ENCODE peak calls at places on chromosomes 6 and 20, in six cellular contexts. Y is K562, P is A549, V is HepG2, K is endothelial cell of umbilical vein, U is GM12878. Z is an unnamed sample.

GRCh38 chr6:33410711-33411631 is at the start of gene PHF1:
- DNase-seq in Y (peak), V (no peak), K (peak), P (peak), U (no peak), Z (no peak)

GRCh38 chr6:138157986-138158638 is 3.6 kb upstream of the ARFGEF3 start:
- DNase-seq in Y (no peak), U (no peak), K (no peak), P (no peak), V (no peak), Z (no peak)

GRCh38 chr6:170360476-170360875 is 53.9 kb downstream of the FAM120B start:
- DNase-seq in U (no peak), V (no peak), K (peak), Y (no peak), P (no peak), Z (no peak)

GRCh38 chr6:86825436-86825835 is 111.9 kb upstream of the HTR1E start:
- DNase-seq in U (no peak), V (peak), K (no peak), Y (no peak), P (no peak), Z (no peak)

GRCh38 chr6:57220083-57220703 is 1.9 kb downstream of the RAB23 start:
- DNase-seq in K (no peak), Y (no peak), U (no peak), P (no peak), V (no peak), Z (no peak)

GRCh38 chr20:51447097-51447764 is 95.3 kb downstream of the NFATC2 start:
- DNase-seq in P (peak), Y (no peak), V (peak), K (peak), U (no peak), Z (no peak)

GRCh38 chr20:57897891-57898290 is 188.1 kb upstream of the PMEPA1 start:
- DNase-seq in V (no peak), Y (no peak), U (no peak), P (no peak), K (no peak), Z (no peak)

GRCh38 chr6:11232968-11233626 is 629 bp upstream of the NEDD9 start:
- DNase-seq in V (peak), U (no peak), Y (peak), K (no peak), P (no peak), Z (no peak)

GRCh38 chr6:70289299-70289698 is 13.6 kb downstream of the COL9A1 start:
- DNase-seq in P (no peak), Y (no peak), U (no peak), V (peak), K (no peak), Z (peak)

GRCh38 chr6:88914885-88915598 is 48.4 kb downstream of the RNGTT start:
- DNase-seq in Y (no peak), U (no peak), K (no peak), V (no peak), P (no peak), Z (no peak)

GRCh38 chr6:85552652-85553051 is 41.0 kb downstream of the SNX14 start:
- DNase-seq in Y (no peak), U (no peak), K (no peak), V (no peak), P (no peak), Z (no peak)

GRCh38 chr6:73515204-73516101 is 5.4 kb downstream of the EEF1A1 start:
- DNase-seq in U (no peak), Y (peak), V (peak), P (no peak), K (peak), Z (peak)

GRCh38 chr20:35768731-35769664 is 2.8 kb upstream of the PHF20 start:
- DNase-seq in K (peak), Y (peak), P (peak), U (peak), V (peak), Z (peak)

GRCh38 chr6:74431873-74432272 is 735.9 kb downstream of the CD109 start:
- DNase-seq in V (no peak), U (no peak), K (no peak), P (no peak), Y (no peak), Z (no peak)

GRCh38 chr6:155188707-155189496 is 74.9 kb upstream of the CLDN20 start:
- DNase-seq in K (peak), P (no peak), V (peak), Y (no peak), U (no peak), Z (peak)

GRCh38 chr6:30450908-30451818 is 38.1 kb upstream of the HLA-E start:
- DNase-seq in U (peak), Y (no peak), V (peak), P (no peak), K (no peak), Z (peak)

GRCh38 chr6:130946076-130946475 is 117.0 kb downstream of the EPB41L2 start:
- DNase-seq in P (no peak), V (no peak), K (peak), Y (no peak), U (no peak), Z (no peak)

GRCh38 chr6:28885149-28885738 is 38.5 kb downstream of the TRIM27 start:
- DNase-seq in P (no peak), K (no peak), U (no peak), Y (no peak), V (peak), Z (no peak)

GRCh38 chr6:44451803-44452690 is 64.5 kb downstream of the CDC5L start:
- DNase-seq in Y (no peak), V (no peak), K (no peak), U (no peak), P (no peak), Z (no peak)

GRCh38 chr6:76166874-76167273 is 94.4 kb upstream of the IMPG1 start:
- DNase-seq in Y (no peak), V (no peak), K (no peak), U (no peak), P (no peak), Z (peak)

GRCh38 chr20:31712112-31712553 is 10.5 kb downstream of the BCL2L1 start:
- DNase-seq in Y (peak), V (peak), U (no peak), P (no peak), K (no peak), Z (no peak)

GRCh38 chr6:138869343-138869742 is 73.5 kb downstream of the ECT2L start:
- DNase-seq in Y (no peak), U (no peak), K (no peak), P (no peak), V (no peak), Z (no peak)

GRCh38 chr6:78489874-78490273 is 377.5 kb upstream of the IRAK1BP1 start:
- DNase-seq in P (no peak), U (no peak), V (no peak), K (peak), Y (no peak), Z (no peak)

GRCh38 chr6:52416629-52417151 is 3.5 kb upstream of the EFHC1 start:
- DNase-seq in K (peak), U (peak), V (peak), P (peak), Y (peak), Z (peak)
- TF ChIP-seq MYC in K (no peak), U (no peak), V (no peak), P (no peak), Y (no peak), Z (peak)

GRCh38 chr6:103191391-103192093 is 1668.2 kb downstream of the HACE1 start:
- DNase-seq in P (no peak), Y (no peak), V (no peak), K (no peak), U (no peak), Z (no peak)
- H3K4me3 ChIP-seq in P (no peak), Y (no peak), V (no peak), K (no peak), U (no peak), Z (no peak)

GRCh38 chr20:59812286-59813125 is 120.9 kb downstream of the SYCP2 start:
- DNase-seq in K (no peak), P (no peak), Y (no peak), U (no peak), V (no peak), Z (no peak)

GRCh38 chr20:59811681-59812171 is 121.7 kb downstream of the SYCP2 start:
- DNase-seq in Y (no peak), P (no peak), V (no peak), K (no peak), U (no peak), Z (no peak)

GRCh38 chr20:59814835-59815340 is 118.5 kb downstream of the SYCP2 start:
- DNase-seq in Y (no peak), U (no peak), K (no peak), P (no peak), V (no peak), Z (no peak)

GRCh38 chr20:59813948-59814834 is 119.2 kb downstream of the SYCP2 start:
- DNase-seq in U (no peak), K (no peak), V (no peak), P (no peak), Y (no peak), Z (no peak)

DNA sequence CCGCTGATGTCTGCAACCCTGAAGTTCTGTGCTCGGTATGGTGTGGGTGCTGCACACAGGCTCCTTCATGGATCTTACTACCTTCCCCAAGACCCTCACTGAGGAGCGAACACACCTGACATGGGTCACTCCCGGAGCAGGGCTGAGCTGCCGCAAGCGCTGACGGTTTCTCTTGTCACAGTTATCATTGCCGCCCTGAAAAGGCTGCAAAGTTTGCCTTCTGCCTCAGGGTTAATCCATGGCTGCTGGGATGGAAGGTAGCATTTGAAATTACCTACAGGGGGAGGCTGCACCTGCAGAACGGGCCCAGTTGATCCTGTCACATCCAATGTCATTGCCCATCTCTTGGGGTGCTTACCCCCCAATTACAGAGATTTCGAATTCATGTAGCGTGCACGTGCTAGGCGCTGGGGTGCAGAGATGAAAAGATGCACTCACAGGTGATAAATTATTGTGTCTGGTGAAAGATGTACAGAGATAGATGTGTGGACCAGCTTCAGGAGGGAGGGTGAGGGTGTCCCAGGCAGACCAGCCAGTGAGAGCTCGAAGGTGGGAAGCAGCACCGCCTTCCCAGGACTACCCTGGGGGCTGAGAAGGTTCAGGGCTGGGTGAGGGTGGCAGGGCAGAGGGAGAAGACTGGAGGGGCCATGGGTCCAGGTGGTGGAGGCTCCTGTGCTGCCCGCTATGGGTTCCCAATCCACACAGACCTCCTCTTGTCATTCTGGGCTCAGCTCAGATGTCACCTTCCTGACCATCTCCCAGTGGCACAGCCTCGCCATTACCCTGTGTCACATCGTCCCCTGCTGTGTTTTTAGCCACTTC is 120.1 kb downstream of the SYCP2 start:
- DNase-seq in K (no peak), V (no peak), Y (no peak), U (no peak), P (no peak), Z (no peak)
- TF ChIP-seq MYC in K (no peak), V (no peak), Y (no peak), U (no peak), P (no peak), Z (no peak)

GRCh38 chr20:1924910-1925861 is 30.0 kb downstream of the SIRPA start:
- DNase-seq in P (no peak), V (no peak), U (no peak), Y (no peak), K (no peak), Z (no peak)
- H3K4me3 ChIP-seq in P (no peak), V (no peak), U (no peak), Y (no peak), K (no peak), Z (no peak)

GRCh38 chr6:19851273-19852089 is 14.3 kb downstream of the ID4 start:
- DNase-seq in P (peak), K (peak), V (peak), Y (no peak), U (no peak), Z (peak)
- TF ChIP-seq MYC in P (no peak), K (no peak), V (no peak), Y (no peak), U (no peak), Z (no peak)

Z was measured in NB4.